ENCODE peak calls at places on chromosomes 1 and 21, in five cellular contexts. S is right lobe of liver, A is psoas muscle, I is fibroblast of lung, J is left ventricle myocardium inferior. Q is an unnamed sample.

GRCh38 chr21:37593740-37594471 is 227.3 kb downstream of the DYRK1A start:
- DNase-seq in S (no peak), A (no peak), I (no peak), J (no peak), Q (peak; percentile 16)

GRCh38 chr21:33587792-33588484 is 546 bp downstream of the DONSON start:
- DNase-seq in S (peak; percentile 57), A (peak; percentile 64), I (peak; percentile 26), J (no peak), Q (peak; percentile 41)

GRCh38 chr1:50981741-50982140 is 11.7 kb downstream of the CDKN2C start:
- DNase-seq in S (no peak), A (no peak), I (no peak), J (no peak), Q (no peak)

GRCh38 chr1:117612517-117613248 is 6.8 kb downstream of the TENT5C start:
- DNase-seq in S (peak; percentile 21), A (no peak), I (peak; percentile 90), J (no peak), Q (peak; percentile 83)

GRCh38 chr1:229507502-229507901 is 639 bp downstream of the NUP133 start:
- DNase-seq in S (no peak), A (no peak), I (no peak), J (no peak), Q (no peak)

GRCh38 chr1:231162970-231163830 is 1.3 kb downstream of the TRIM67 start:
- DNase-seq in S (no peak), A (no peak), I (no peak), J (no peak), Q (no peak)

GRCh38 chr1:14894811-14895524 is 258.6 kb upstream of the TMEM51 start:
- DNase-seq in S (no peak), A (no peak), I (no peak), J (no peak), Q (no peak)

GRCh38 chr1:47681735-47682134 is 243.9 kb downstream of the FOXD2 start:
- DNase-seq in S (peak; percentile 12), A (no peak), I (no peak), J (no peak), Q (no peak)

GRCh38 chr1:165539306-165539705 is 4.5 kb upstream of the LRRC52 start:
- DNase-seq in S (no peak), A (peak; percentile 72), I (no peak), J (no peak), Q (no peak)

GRCh38 chr1:62573675-62574074 is 23.6 kb upstream of the ANGPTL3 start:
- DNase-seq in S (no peak), A (no peak), I (no peak), J (no peak), Q (no peak)

GRCh38 chr1:2528016-2528415 is 1.6 kb upstream of the PANK4 start:
- DNase-seq in S (peak; percentile 96), A (peak; percentile 92), I (no peak), J (peak; percentile 82), Q (no peak)

GRCh38 chr1:51627672-51628071 is 10.8 kb downstream of the OSBPL9 start:
- DNase-seq in S (no peak), A (no peak), I (peak; percentile 41), J (no peak), Q (peak; percentile 79)

GRCh38 chr1:39852876-39853275 is 30.4 kb downstream of the TRIT1 start:
- DNase-seq in S (no peak), A (no peak), I (no peak), J (no peak), Q (no peak)

GRCh38 chr1:10459185-10459584 is 9.4 kb downstream of the CORT start:
- DNase-seq in S (no peak), A (no peak), I (peak; percentile 88), J (no peak), Q (peak; percentile 78)

GRCh38 chr1:9061252-9061948 is 8.0 kb downstream of the SLC2A5 start:
- DNase-seq in S (no peak), A (peak; percentile 82), I (peak; percentile 16), J (no peak), Q (peak; percentile 57)
- H3K4me3 ChIP-seq in S (no peak overlapping the region), A (no peak overlapping the region), I (no peak overlapping the region), J (no peak overlapping the region), Q (no peak overlapping the region)

GRCh38 chr1:34113887-34114286 is 51.1 kb downstream of the CSMD2 start:
- DNase-seq in S (no peak), A (no peak), I (no peak), J (no peak), Q (peak; percentile 16)
- TF ChIP-seq CTCF in S (peak; percentile 33), A (peak; percentile 23), I (no peak), J (peak; percentile 50), Q (peak; percentile 4)

DNA sequence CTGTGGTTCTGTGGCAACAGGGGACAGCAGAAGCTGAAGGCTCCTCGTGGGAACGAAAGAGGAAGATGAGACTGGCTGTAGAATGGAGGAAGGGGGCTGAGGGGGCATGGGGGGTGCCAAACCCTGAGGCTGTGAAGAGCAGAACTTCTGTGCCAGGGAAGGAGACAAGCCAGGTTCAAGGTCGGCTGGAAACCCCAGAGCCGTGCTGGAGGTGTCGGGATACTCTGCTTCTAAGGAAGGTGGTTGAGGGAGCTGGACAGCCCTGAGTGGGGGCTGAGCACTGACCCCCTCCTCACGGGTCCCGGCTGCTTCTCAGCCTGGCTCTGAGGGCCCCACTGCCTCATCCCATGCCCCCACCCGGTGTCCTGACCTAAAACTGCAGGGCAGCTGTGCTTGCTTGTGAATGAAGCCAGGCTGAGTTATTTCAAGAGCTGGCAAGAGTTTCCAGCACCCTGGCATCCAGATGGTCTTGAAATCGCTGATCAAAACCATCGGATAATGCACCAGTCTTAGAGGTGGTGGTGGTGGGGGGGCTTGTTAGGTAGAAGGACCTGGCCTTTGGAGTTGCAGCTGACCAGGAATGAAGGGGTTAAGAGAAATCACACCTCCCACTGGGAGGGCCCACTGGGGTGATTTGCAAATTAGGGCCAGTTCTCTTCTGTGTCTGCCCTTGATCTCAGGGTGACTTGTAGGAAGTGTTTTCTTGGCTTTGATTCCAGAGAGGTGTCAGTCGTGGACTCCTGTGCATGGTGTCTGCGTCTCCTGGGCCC is 218.9 kb upstream of the C1orf174 start:
- DNase-seq in S (no peak), A (no peak), I (no peak), J (no peak), Q (no peak)
- H3K4me3 ChIP-seq in S (no peak overlapping the region), A (no peak overlapping the region), I (no peak overlapping the region), J (no peak overlapping the region), Q (no peak overlapping the region)

GRCh38 chr1:9314101-9314500 is 21.4 kb downstream of the SPSB1 start:
- DNase-seq in S (no peak), A (no peak), I (no peak), J (no peak), Q (no peak)
- TF ChIP-seq CTCF in S (no peak), A (no peak), I (no peak), J (no peak), Q (no peak)

GRCh38 chr1:232627645-232628334 is 2.1 kb downstream of the SIPA1L2 start:
- DNase-seq in S (no peak), A (no peak), I (peak; percentile 48), J (no peak), Q (peak; percentile 42)
- H3K4me3 ChIP-seq in S (peak overlapping the region; percentile 81), A (peak overlapping the region; percentile 97), I (peak overlapping the region; percentile 58), J (peak overlapping the region; percentile 91), Q (peak overlapping the region; percentile 85)